ENCODE peak calls at places on chromosomes 7 and 10, in ten cellular contexts. S is BJ; Y is foreskin melanocyte; R is anterior cingulate cortex; Z is stimulated activated CD4-positive, alpha-beta T cell treated with anti-CD3 and anti-CD28 coated beads, Interleukin-12 subunit alpha, Interleukin-12 subunit beta, amount 100 ng/mL, for 48 hours; U is activated T-cell treated with anti-CD3 and anti-CD28 coated beads, Interleukin-2, amount 50 U/mL, for 72 hours; V is NCI-H345; M is germinal center; X is WERI-Rb-1; E is activated CD8-positive, alpha-beta T cell treated with anti-CD3 and anti-CD28 coated beads for 36 hours. G is an unnamed sample.

GRCh38 chr10:132847856-132848255 is 61.9 kb upstream of the NKX6-2 start:
- DNase-seq in Y (no peak), V (no peak), U (no peak), Z (no peak), R (no peak), X (no peak), S (no peak), E (peak; percentile 25), M (no peak), G (no peak)

GRCh38 chr10:110432084-110432483 is 65.6 kb upstream of the DUSP5 start:
- DNase-seq in Y (no peak), U (no peak), Z (no peak), S (no peak), M (no peak), E (no peak), X (no peak), R (no peak), V (no peak), G (no peak)

GRCh38 chr7:155852426-155853301 is 40.4 kb upstream of the SHH start:
- DNase-seq in V (no peak), M (no peak), E (no peak), Z (no peak), Y (no peak), X (no peak), U (no peak), S (no peak), R (no peak), G (no peak)

GRCh38 chr7:122532406-122533269 is 166.3 kb downstream of the RNF133 start:
- DNase-seq in X (no peak), V (no peak), R (no peak), E (no peak), Y (no peak), Z (no peak), S (no peak), U (no peak), M (peak; percentile 12), G (peak; percentile 5)

GRCh38 chr7:145868935-145869334 is 247.7 kb upstream of the CNTNAP2 start:
- DNase-seq in R (no peak), S (no peak), U (no peak), V (no peak), M (no peak), Z (no peak), E (no peak), Y (no peak), X (no peak), G (no peak)

GRCh38 chr7:18753972-18754610 is 258.5 kb downstream of the HDAC9 start:
- DNase-seq in U (no peak), V (no peak), R (no peak), X (no peak), S (peak; percentile 93), Y (no peak), M (no peak), Z (no peak), E (no peak), G (no peak)

GRCh38 chr10:132788180-132788830 is 2.4 kb upstream of the NKX6-2 start:
- DNase-seq in U (peak; percentile 23), Z (no peak), M (no peak), V (no peak), R (peak; percentile 48), X (peak; percentile 53), E (no peak), S (no peak), Y (peak; percentile 14), G (peak; percentile 78)

GRCh38 chr7:121157885-121158590 is 169.5 kb downstream of the CPED1 start:
- DNase-seq in R (no peak), V (no peak), Z (no peak), M (no peak), X (no peak), Y (no peak), E (no peak), U (no peak), S (no peak), G (no peak)

GRCh38 chr10:50322075-50322474 is 70.8 kb upstream of the ASAH2 start:
- DNase-seq in S (no peak), V (no peak), U (no peak), Y (no peak), X (no peak), E (peak; percentile 19), M (no peak), Z (no peak), R (no peak), G (peak; percentile 21)

GRCh38 chr7:27032843-27033242 is 63.0 kb downstream of the HOXA1 start:
- DNase-seq in V (peak; percentile 35), U (no peak), E (no peak), M (no peak), X (no peak), R (no peak), S (no peak), Y (peak; percentile 1), Z (no peak), G (no peak)

GRCh38 chr10:33336606-33337334 is 2.3 kb upstream of the NRP1 start:
- DNase-seq in Y (no peak), X (peak; percentile 7), V (no peak), Z (no peak), R (no peak), E (no peak), S (no peak), M (peak; percentile 5), U (no peak), G (peak; percentile 37)

GRCh38 chr7:102927303-102927933 is 14.6 kb downstream of the LRRC17 start:
- DNase-seq in U (no peak), E (no peak), M (no peak), V (no peak), S (no peak), Z (no peak), Y (no peak), X (no peak), R (no peak), G (no peak)

GRCh38 chr10:80211786-80212185 is 6.4 kb upstream of the ANXA11 start:
- DNase-seq in R (no peak), V (no peak), M (no peak), E (no peak), U (no peak), Z (no peak), X (no peak), Y (no peak), S (no peak), G (no peak)

GRCh38 chr10:22315455-22316285 is 518 bp upstream of the COMMD3 start:
- DNase-seq in U (no peak), Z (no peak), R (no peak), V (peak; percentile 51), Y (no peak), S (no peak), M (no peak), X (no peak), E (no peak), G (no peak)

GRCh38 chr7:27155816-27156507 is 513 bp downstream of the HOXA7 start:
- DNase-seq in E (no peak), Z (no peak), V (no peak), U (no peak), M (no peak), R (no peak), X (peak; percentile 31), Y (no peak), S (no peak), G (no peak)

GRCh38 chr7:77799078-77799964 is 748 bp downstream of the PHTF2 start:
- DNase-seq in R (peak; percentile 41), E (peak; percentile 26), U (peak; percentile 36), S (no peak), V (peak; percentile 24), Z (no peak), Y (no peak), X (peak; percentile 56), M (peak; percentile 38), G (peak; percentile 21)

GRCh38 chr7:151351027-151351426 is 9.4 kb downstream of the NUB1 start:
- DNase-seq in U (peak; percentile 68), E (peak; percentile 75), Z (peak; percentile 40), S (no peak), R (no peak), X (peak; percentile 39), Y (no peak), V (no peak), M (peak; percentile 37), G (no peak)

GRCh38 chr7:38675500-38676106 is 44.4 kb upstream of the AMPH start:
- DNase-seq in S (no peak), X (no peak), Z (no peak), V (peak; percentile 71), R (no peak), Y (no peak), U (no peak), M (no peak), E (no peak), G (no peak)

GRCh38 chr10:96889415-96890171 is 57.5 kb downstream of the LCOR start:
- DNase-seq in Y (no peak), U (no peak), X (no peak), V (peak; percentile 4), M (no peak), Z (no peak), S (no peak), E (no peak), R (no peak), G (no peak)

GRCh38 chr7:134140889-134141867 is 14.0 kb downstream of the LRGUK start:
- DNase-seq in X (peak; percentile 75), E (peak; percentile 79), V (peak; percentile 11), U (peak; percentile 58), Y (peak; percentile 38), R (peak; percentile 63), S (peak; percentile 4), Z (peak; percentile 26), M (peak; percentile 78), G (peak; percentile 79)

GRCh38 chr7:152086513-152086912 is 61.0 kb downstream of the GALNT11 start:
- DNase-seq in R (no peak), E (no peak), U (no peak), V (no peak), M (no peak), X (no peak), S (no peak), Y (no peak), Z (no peak), G (no peak)

GRCh38 chr10:18505719-18506118 is 145.7 kb downstream of the NSUN6 start:
- DNase-seq in S (no peak), X (no peak), U (no peak), Y (no peak), M (no peak), R (no peak), E (no peak), Z (no peak), V (no peak), G (no peak)

GRCh38 chr10:86744067-86744725 is 12.2 kb upstream of the BMPR1A start:
- DNase-seq in M (no peak), Y (no peak), S (no peak), R (no peak), V (no peak), X (no peak), Z (no peak), U (no peak), E (no peak), G (no peak)

GRCh38 chr7:82152858-82153257 is 290.7 kb downstream of the CACNA2D1 start:
- DNase-seq in V (no peak), R (no peak), Y (no peak), Z (no peak), E (no peak), U (no peak), M (no peak), X (no peak), S (no peak), G (no peak)

GRCh38 chr10:12729885-12730284 is 271.6 kb downstream of the CCDC3 start:
- DNase-seq in S (no peak), E (peak; percentile 15), M (no peak), R (no peak), Z (no peak), X (peak; percentile 28), U (peak; percentile 21), Y (no peak), V (no peak), G (no peak)

GRCh38 chr10:130927157-130927556 is 384.4 kb downstream of the TCERG1L start:
- DNase-seq in R (no peak), Y (no peak), S (no peak), U (no peak), V (no peak), M (no peak), X (no peak), Z (no peak), E (no peak), G (peak; percentile 14)

GRCh38 chr10:484925-485661 is 204.4 kb downstream of the DIP2C start:
- DNase-seq in E (peak; percentile 29), Z (no peak), X (no peak), Y (no peak), M (no peak), S (no peak), R (no peak), U (peak; percentile 10), V (no peak), G (no peak)

GRCh38 chr10:3528271-3528670 is 256.7 kb downstream of the KLF6 start:
- DNase-seq in R (no peak), X (no peak), U (no peak), Y (no peak), M (no peak), S (no peak), V (no peak), Z (no peak), E (no peak), G (no peak)

G was measured in GM20000.